ENCODE peak calls at places on chromosomes 4 and X, in six cellular contexts. D is WERI-Rb-1, K is ascending aorta, N is SK-N-SH, A is PC-9, O is BE2C. G is an unnamed sample.

GRCh38 chrX:8404443-8404842 is 60.2 kb upstream of the VCX3B start:
- DNase-seq in D (peak; percentile 18), K (peak; percentile 65), N (no peak), A (peak; percentile 92), O (no peak), G (peak; percentile 3)

GRCh38 chr4:155906554-155907247 is 3.2 kb downstream of the TDO2 start:
- DNase-seq in D (no peak), K (peak; percentile 65), N (no peak), A (no peak), O (no peak), G (peak; percentile 97)

GRCh38 chrX:101419489-101419888 is 11.5 kb downstream of the HNRNPH2 start:
- DNase-seq in D (no peak), K (no peak), N (no peak), A (no peak), O (no peak), G (no peak)

GRCh38 chrX:129786210-129786651 is 6.5 kb downstream of the SASH3 start:
- DNase-seq in D (no peak), K (no peak), N (no peak), A (no peak), O (no peak), G (no peak)

GRCh38 chr4:184288451-184289178 is 70.9 kb upstream of the ENPP6 start:
- DNase-seq in D (no peak), K (no peak), N (no peak), A (no peak), O (no peak), G (no peak)

GRCh38 chr4:54837576-54838140 is 179.9 kb downstream of the KIT start:
- DNase-seq in D (no peak), K (no peak), N (no peak), A (no peak), O (no peak), G (no peak)

GRCh38 chrX:112941209-112941788 is 100.7 kb upstream of the AMOT start:
- DNase-seq in D (no peak), K (no peak), N (peak; percentile 3), A (no peak), O (peak; percentile 3), G (no peak)

GRCh38 chrX:107485019-107485418 is 35.6 kb downstream of the FRMPD3 start:
- DNase-seq in D (peak; percentile 35), K (no peak), N (no peak), A (no peak), O (no peak), G (peak; percentile 22)

GRCh38 chrX:71541546-71542022 is 8.7 kb downstream of the OGT start:
- DNase-seq in D (no peak), K (no peak), N (no peak), A (no peak), O (no peak), G (peak; percentile 77)

GRCh38 chr4:128583753-128584712 is 225.5 kb upstream of the JADE1 start:
- DNase-seq in D (no peak), K (no peak), N (peak; percentile 61), A (no peak), O (peak; percentile 32), G (peak; percentile 53)

GRCh38 chr4:24798036-24798610 is 2.8 kb downstream of the SOD3 start:
- DNase-seq in D (no peak), K (no peak), N (no peak), A (no peak), O (no peak), G (no peak)

GRCh38 chr4:119597377-119597776 is 31.2 kb downstream of the PDE5A start:
- DNase-seq in D (no peak), K (no peak), N (no peak), A (no peak), O (no peak), G (no peak)

GRCh38 chrX:69285881-69286545 is 120.8 kb upstream of the PJA1 start:
- DNase-seq in D (peak; percentile 80), K (peak; percentile 71), N (peak; percentile 87), A (no peak), O (peak; percentile 70), G (peak; percentile 26)

GRCh38 chr4:16897991-16898827 is at the start of gene LDB2:
- DNase-seq in D (no peak), K (peak; percentile 76), N (peak; percentile 46), A (no peak), O (peak; percentile 78), G (peak; percentile 90)

GRCh38 chr4:6761540-6762243 is 20.8 kb upstream of the KIAA0232 start:
- DNase-seq in D (no peak), K (no peak), N (peak; percentile 84), A (no peak), O (no peak), G (no peak)

GRCh38 chr4:149897784-149898183 is 82.1 kb upstream of the IQCM start:
- DNase-seq in D (no peak), K (no peak), N (no peak), A (no peak), O (no peak), G (peak; percentile 50)

GRCh38 chr4:74370912-74371311 is 6.0 kb downstream of the EREG start:
- DNase-seq in D (peak; percentile 49), K (no peak), N (peak; percentile 42), A (peak; percentile 41), O (peak; percentile 26), G (peak; percentile 62)

GRCh38 chr4:88857588-88857987 is 160.0 kb upstream of the NAP1L5 start:
- DNase-seq in D (no peak), K (no peak), N (no peak), A (no peak), O (no peak), G (no peak)

GRCh38 chr4:70945452-70946055 is 43.4 kb downstream of the MOB1B start:
- DNase-seq in D (no peak), K (no peak), N (no peak), A (no peak), O (no peak), G (no peak)

GRCh38 chr4:70954032-70954431 is 39.4 kb upstream of the DCK start:
- DNase-seq in D (no peak), K (no peak), N (no peak), A (no peak), O (no peak), G (no peak)

GRCh38 chr4:70946944-70947343 is 44.8 kb downstream of the MOB1B start:
- DNase-seq in D (no peak), K (no peak), N (no peak), A (no peak), O (no peak), G (no peak)

GRCh38 chr4:70945046-70945445 is 42.9 kb downstream of the MOB1B start:
- DNase-seq in D (no peak), K (no peak), N (no peak), A (no peak), O (no peak), G (no peak)

DNA sequence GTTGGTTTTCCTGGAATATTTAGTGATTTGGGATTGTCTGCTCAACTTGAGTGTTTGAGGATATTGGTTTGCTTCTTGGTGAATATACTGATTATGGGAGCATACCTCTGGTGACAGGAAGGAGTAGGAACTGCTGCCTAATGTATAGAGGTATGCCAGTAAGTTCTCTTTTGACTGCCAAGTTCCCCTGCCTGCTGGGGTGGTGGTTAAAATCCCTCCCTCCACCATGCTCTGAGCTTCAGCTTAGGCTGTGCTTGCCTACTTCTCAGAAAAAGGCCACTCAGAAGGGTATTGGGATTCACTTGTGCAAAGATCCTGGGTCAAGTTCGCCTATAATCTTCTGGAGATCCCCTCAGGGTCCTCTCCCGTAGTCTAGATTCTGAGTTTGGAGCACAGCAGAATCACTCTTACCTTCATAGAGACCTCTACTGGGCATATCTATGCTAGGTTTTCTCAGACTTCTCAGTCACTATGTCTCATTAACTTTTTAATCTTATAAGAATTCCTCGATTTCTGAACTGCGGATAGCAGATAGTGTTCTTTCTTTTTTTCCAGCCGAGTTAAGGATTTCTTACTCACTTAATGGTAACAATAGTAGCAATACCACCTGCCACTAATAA is 44.7 kb upstream of the DCK start:
- DNase-seq in D (no peak), K (no peak), N (no peak), A (no peak), O (no peak), G (no peak)
- TF ChIP-seq CTCF in D (no peak), K (no peak), N (no peak), A (no peak), O (no peak), G (no peak)

DNA sequence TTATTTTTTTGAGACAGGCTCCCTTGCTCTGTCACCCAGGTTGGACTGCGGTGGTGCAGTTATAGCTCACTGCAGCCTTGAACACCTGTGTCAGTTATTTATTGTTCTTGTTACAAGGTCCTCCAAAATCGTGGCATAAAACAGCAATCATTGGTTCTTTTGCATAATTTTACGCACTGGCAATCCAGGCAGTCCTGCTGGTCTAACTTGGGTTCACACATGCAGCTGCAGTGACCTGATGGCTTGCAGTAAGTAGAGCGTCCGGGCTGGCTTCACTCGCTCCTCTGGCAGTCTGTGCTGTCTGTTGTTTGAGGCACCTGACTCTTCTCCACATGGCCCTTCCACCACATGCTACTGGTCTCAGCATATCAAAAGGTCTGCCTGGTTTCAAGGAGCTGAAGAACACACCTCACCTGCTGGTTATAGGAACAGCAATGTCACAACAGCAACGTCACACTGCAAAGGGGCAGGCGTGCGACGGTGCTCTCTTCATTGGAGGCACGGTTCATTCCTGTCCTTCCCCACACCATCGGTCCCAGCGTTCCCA is 894.6 kb downstream of the TRIML1 start:
- DNase-seq in D (no peak), K (no peak), N (no peak), A (no peak), O (no peak), G (no peak)
- H3K4me3 ChIP-seq in D (no peak overlapping the region), K (no peak overlapping the region), N (no peak overlapping the region), A (no peak overlapping the region), O (no peak overlapping the region), G (no peak overlapping the region)

GRCh38 chr4:133147922-133148689 is 988 bp upstream of the PCDH10 start:
- DNase-seq in D (peak; percentile 65), K (peak; percentile 75), N (peak; percentile 46), A (no peak), O (peak; percentile 69), G (no peak)
- TF ChIP-seq CTCF in D (peak; percentile 51), K (peak; percentile 24), N (peak; percentile 12), A (no peak), O (peak; percentile 23), G (peak; percentile 23)

GRCh38 chrX:46840946-46841740 is 4.3 kb downstream of the RP2 start:
- DNase-seq in D (no peak), K (no peak), N (no peak), A (no peak), O (peak; percentile 17), G (peak; percentile 48)

GRCh38 chrX:46837543-46838481 is 969 bp downstream of the RP2 start:
- DNase-seq in D (peak; percentile 12), K (no peak), N (peak; percentile 5), A (peak; percentile 63), O (no peak), G (peak; percentile 44)

GRCh38 chrX:46836701-46837542 is at the start of gene RP2:
- DNase-seq in D (peak; percentile 90), K (peak; percentile 96), N (peak; percentile 89), A (peak; percentile 83), O (peak; percentile 91), G (peak; percentile 92)

GRCh38 chrX:46838482-46838857 is 1.6 kb downstream of the RP2 start:
- DNase-seq in D (no peak), K (no peak), N (no peak), A (no peak), O (no peak), G (peak; percentile 9)

DNA sequence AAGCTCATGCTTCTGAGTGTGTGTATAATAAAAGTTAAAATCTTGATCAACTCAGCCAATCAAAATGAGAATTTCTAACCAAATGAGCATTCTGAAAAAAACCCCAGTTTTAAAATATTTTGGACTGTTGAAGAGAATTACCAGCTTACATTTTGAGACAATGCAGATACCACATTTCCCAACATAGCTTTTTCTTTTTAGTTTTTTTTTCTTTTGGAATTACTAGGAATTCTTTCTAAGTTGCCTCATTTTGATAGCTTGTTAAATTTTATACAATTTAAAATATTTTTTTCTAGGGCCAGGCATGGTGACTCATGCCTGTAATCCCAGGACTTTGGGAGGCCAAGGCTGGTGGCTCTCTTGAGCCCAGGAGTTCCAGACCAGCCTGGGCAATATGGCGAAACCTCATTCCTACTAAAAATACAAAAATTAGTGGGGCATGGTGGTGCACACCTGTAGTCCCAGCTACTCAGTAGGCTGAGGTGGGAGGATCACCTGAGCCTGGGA is 2.2 kb downstream of the RP2 start:
- DNase-seq in D (no peak), K (no peak), N (no peak), A (no peak), O (no peak), G (peak; percentile 58)
- H3K4me3 ChIP-seq in D (no peak overlapping the region), K (no peak overlapping the region), N (peak overlapping the region; percentile 68), A (peak overlapping the region; percentile 65), O (no peak overlapping the region), G (no peak overlapping the region)